ENCODE peak calls at places on chromosomes 6 and 20, in eight cellular contexts. L is RWPE2, A is suprapubic skin, O is gastrocnemius medialis, V is adrenal gland, T is trophoblast cell, G is lung, W is neural progenitor cell. H is an unnamed sample.

GRCh38 chr20:17399303-17399985 is 131.7 kb downstream of the BFSP1 start:
- DNase-seq in L (no peak), V (no peak), O (no peak), W (peak; percentile 23), G (no peak), A (no peak), T (no peak), H (no peak)

GRCh38 chr6:29236060-29236459 is 65.4 kb downstream of the OR2J2 start:
- DNase-seq in L (no peak), W (no peak), A (no peak), G (no peak), T (no peak), O (no peak), V (no peak), H (no peak)

GRCh38 chr20:5073154-5074049 is 46.4 kb downstream of the PCNA start:
- DNase-seq in L (peak; percentile 88), A (peak; percentile 91), G (peak; percentile 87), V (peak; percentile 95), W (no peak), O (peak; percentile 75), T (no peak), H (peak; percentile 74)

GRCh38 chr20:38674178-38675133 is 49.8 kb upstream of the SLC32A1 start:
- DNase-seq in L (peak; percentile 93), T (no peak), A (no peak), O (no peak), V (peak; percentile 42), W (peak; percentile 86), G (no peak), H (peak; percentile 41)

GRCh38 chr6:38284772-38285406 is 354.8 kb downstream of the BTBD9 start:
- DNase-seq in O (no peak), A (no peak), W (no peak), T (no peak), G (no peak), V (no peak), L (no peak), H (no peak)

GRCh38 chr6:156807795-156808194 is 30.6 kb downstream of the ARID1B start:
- DNase-seq in V (no peak), W (no peak), G (no peak), T (no peak), A (no peak), O (no peak), L (no peak), H (no peak)

GRCh38 chr6:52392944-52393343 is 27.2 kb upstream of the EFHC1 start:
- DNase-seq in G (no peak), L (no peak), W (no peak), T (peak; percentile 55), O (no peak), A (no peak), V (no peak), H (no peak)

GRCh38 chr6:150294713-150295112 is 74.1 kb upstream of the IYD start:
- DNase-seq in O (no peak), G (no peak), L (no peak), V (no peak), A (no peak), W (no peak), T (no peak), H (no peak)

GRCh38 chr6:158605266-158605878 is 39.2 kb downstream of the DYNLT1 start:
- DNase-seq in G (peak; percentile 50), A (no peak), T (peak; percentile 89), W (peak; percentile 77), L (no peak), V (peak; percentile 80), O (no peak), H (peak; percentile 72)

GRCh38 chr6:135481786-135482369 is 15.7 kb downstream of the AHI1 start:
- DNase-seq in G (no peak), T (no peak), A (no peak), O (no peak), W (peak; percentile 13), L (no peak), V (no peak), H (no peak)

GRCh38 chr6:56387621-56388413 is 140.4 kb upstream of the COL21A1 start:
- DNase-seq in W (no peak), L (no peak), O (no peak), A (no peak), T (peak; percentile 97), G (peak; percentile 50), V (peak; percentile 35), H (no peak)

GRCh38 chr6:73308712-73309533 is 45.2 kb downstream of the DPPA5 start:
- DNase-seq in O (no peak), W (peak; percentile 58), L (no peak), G (no peak), A (no peak), T (no peak), V (no peak), H (no peak)

GRCh38 chr6:100435299-100435698 is 29.4 kb downstream of the SIM1 start:
- DNase-seq in L (no peak), O (no peak), W (peak; percentile 82), T (peak; percentile 63), A (no peak), V (no peak), G (no peak), H (no peak)

GRCh38 chr6:134003542-134003951 is 48.9 kb downstream of the SLC2A12 start:
- DNase-seq in O (no peak), V (no peak), G (no peak), A (no peak), W (peak; percentile 65), L (no peak), T (no peak), H (no peak)

GRCh38 chr6:140567469-140567868 is 1193.0 kb upstream of the CITED2 start:
- DNase-seq in W (peak; percentile 7), V (no peak), T (no peak), G (no peak), O (no peak), A (no peak), L (no peak), H (no peak)

GRCh38 chr6:129624488-129624887 is 85.5 kb downstream of the ARHGAP18 start:
- DNase-seq in G (no peak), V (no peak), T (no peak), O (no peak), L (no peak), W (no peak), A (no peak), H (no peak)

GRCh38 chr6:109322825-109323580 is 59.3 kb downstream of the CD164 start:
- DNase-seq in O (no peak), W (no peak), V (peak; percentile 31), L (no peak), G (peak; percentile 45), A (no peak), T (no peak), H (no peak)

GRCh38 chr6:5191722-5192121 is 69.0 kb downstream of the LYRM4 start:
- DNase-seq in L (no peak), W (no peak), V (no peak), O (no peak), A (no peak), T (no peak), G (no peak), H (no peak)

GRCh38 chr20:64228751-64229518 is 26.6 kb upstream of the PCMTD2 start:
- DNase-seq in V (no peak), G (no peak), T (no peak), W (no peak), A (no peak), L (peak; percentile 80), O (no peak), H (no peak)

GRCh38 chr20:51176846-51177245 is 153.9 kb upstream of the KCNG1 start:
- DNase-seq in V (no peak), G (no peak), L (no peak), O (no peak), T (no peak), W (no peak), A (no peak), H (no peak)

DNA sequence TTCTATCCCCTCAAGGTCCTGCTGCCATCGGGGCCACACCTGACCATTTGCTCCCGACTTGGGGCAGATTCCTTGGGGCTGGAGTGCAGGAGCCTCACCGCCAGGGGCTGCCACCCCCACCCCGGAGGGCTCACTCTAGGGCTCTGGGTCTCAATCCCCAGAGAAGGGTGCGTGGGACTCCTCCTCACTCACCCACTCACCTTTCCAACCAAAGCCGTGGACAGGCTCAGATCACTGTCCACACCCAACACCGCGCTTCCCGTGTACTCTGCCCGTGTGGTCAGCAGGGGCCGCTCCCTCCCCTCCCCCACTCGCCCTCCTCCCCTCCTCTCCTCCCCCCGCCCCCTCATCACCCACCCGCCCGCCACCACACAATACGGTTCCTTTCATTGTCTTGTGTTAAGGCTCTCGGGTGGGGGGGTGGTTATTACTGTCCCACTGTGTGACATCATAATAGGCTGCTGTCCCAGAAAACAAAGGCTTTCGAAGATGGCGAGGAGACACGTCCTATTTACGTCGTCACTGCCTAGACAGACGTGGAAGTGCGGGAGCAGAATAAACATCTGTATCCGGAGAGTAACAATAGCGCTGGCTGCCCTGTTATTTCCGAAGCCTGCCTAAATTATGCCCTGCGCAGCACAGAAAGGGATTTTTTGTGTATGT is 85.8 kb downstream of the YTHDF1 start:
- DNase-seq in O (no peak), V (no peak), W (peak; percentile 52), G (no peak), A (peak; percentile 25), T (no peak), L (peak; percentile 73), H (no peak)
- H3K27me3 ChIP-seq in O (peaks cover 41% of the 10 kb centered on the region), V (peaks cover 14% of the 10 kb centered on the region), W (peaks cover 11% of the 10 kb centered on the region), G (no peaks in the 10 kb centered on the region), A (peaks cover 72% of the 10 kb centered on the region), T (no peaks in the 10 kb centered on the region), L (peaks cover 70% of the 10 kb centered on the region), H (no peaks in the 10 kb centered on the region)

DNA sequence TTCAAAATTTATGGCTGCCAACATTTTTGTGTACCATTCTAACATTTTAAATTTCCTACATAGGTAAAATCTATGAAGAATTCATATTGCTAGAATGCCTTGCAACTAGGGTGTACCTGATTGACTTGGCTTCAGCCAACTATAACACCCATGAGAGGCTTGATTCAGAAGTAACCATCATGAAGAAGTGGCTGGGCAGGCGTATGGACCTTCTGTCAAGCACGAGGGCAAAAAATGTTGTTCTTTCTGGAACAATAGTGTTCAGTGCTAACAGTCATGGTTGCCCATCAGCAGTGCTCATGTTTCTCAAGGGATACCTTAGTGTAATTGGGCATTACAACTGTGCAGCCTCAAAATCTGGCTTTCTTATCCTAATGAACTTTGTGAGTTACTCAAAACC is 42.9 kb downstream of the ID4 start:
- DNase-seq in T (no peak), W (no peak), G (no peak), L (no peak), O (no peak), V (no peak), A (no peak), H (no peak)
- H3K27me3 ChIP-seq in T (no peaks in the 10 kb centered on the region), W (no peaks in the 10 kb centered on the region), G (no peaks in the 10 kb centered on the region), L (no peaks in the 10 kb centered on the region), O (no peaks in the 10 kb centered on the region), V (no peaks in the 10 kb centered on the region), A (no peaks in the 10 kb centered on the region), H (no peaks in the 10 kb centered on the region)

GRCh38 chr6:66788579-66788978 is 1081.6 kb upstream of the EYS start:
- DNase-seq in W (no peak), O (no peak), G (no peak), T (no peak), A (no peak), V (no peak), L (no peak), H (no peak)
- H3K27me3 ChIP-seq in W (no peaks in the 10 kb centered on the region), O (no peaks in the 10 kb centered on the region), G (no peaks in the 10 kb centered on the region), T (no peaks in the 10 kb centered on the region), A (no peaks in the 10 kb centered on the region), V (no peaks in the 10 kb centered on the region), L (no peaks in the 10 kb centered on the region), H (no peaks in the 10 kb centered on the region)

DNA sequence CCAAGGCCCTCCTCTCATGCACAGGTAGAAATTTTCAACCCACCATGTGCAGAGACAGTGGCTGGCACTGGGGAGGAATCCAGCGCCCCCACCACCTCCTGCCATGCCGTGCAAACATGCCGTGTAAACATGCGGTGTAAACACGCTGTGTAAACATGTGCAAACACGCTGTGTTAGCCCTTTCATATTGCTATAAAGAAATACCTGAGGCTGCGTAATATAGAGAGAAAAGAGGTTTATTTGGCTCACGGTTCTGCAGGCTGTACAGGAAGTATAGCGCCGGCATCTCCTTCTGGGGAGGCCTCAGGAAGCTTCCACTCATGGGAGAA is 218.3 kb downstream of the TAF4 start:
- DNase-seq in L (no peak), O (no peak), A (no peak), W (no peak), T (no peak), G (no peak), V (no peak), H (no peak)
- H3K27me3 ChIP-seq in L (no peaks in the 10 kb centered on the region), O (no peaks in the 10 kb centered on the region), A (peaks cover 56% of the 10 kb centered on the region), W (no peaks in the 10 kb centered on the region), T (no peaks in the 10 kb centered on the region), G (peaks cover 3% of the 10 kb centered on the region), V (no peaks in the 10 kb centered on the region), H (no peaks in the 10 kb centered on the region)

H was measured in ovary.